ENCODE peak calls at places on chromosomes 13 and 19, in six cellular contexts. R, K, P, I, S and U are unnamed samples.

GRCh38 chr19:7554990-7555864 is 19.7 kb downstream of the PNPLA6 start:
- DNase-seq in R (no peak), K (no peak), P (no peak), I (no peak), S (peak), U (no peak)

GRCh38 chr13:107138468-107138867 is 570.5 kb upstream of the ARGLU1 start:
- DNase-seq in R (no peak), K (no peak), P (peak), I (no peak), S (no peak), U (no peak)

GRCh38 chr13:36763322-36763721 is 55.7 kb upstream of the RFXAP start:
- DNase-seq in R (no peak), K (no peak), P (peak), I (peak), S (no peak), U (no peak)

GRCh38 chr13:64527561-64527960 is 2702.6 kb downstream of the PCDH9 start:
- DNase-seq in R (no peak), K (no peak), P (no peak), I (no peak), S (no peak), U (no peak)

GRCh38 chr13:23905766-23906165 is 8.5 kb upstream of the C1QTNF9B start:
- DNase-seq in R (no peak), K (no peak), P (no peak), I (no peak), S (no peak), U (no peak)

GRCh38 chr19:2511991-2512390 is 36.1 kb downstream of the GADD45B start:
- DNase-seq in R (no peak), K (no peak), P (no peak), I (no peak), S (no peak), U (no peak)

GRCh38 chr13:90448466-90449037 is 898.9 kb upstream of the MIR17HG start:
- DNase-seq in R (no peak), K (no peak), P (no peak), I (peak), S (no peak), U (no peak)

GRCh38 chr19:46727036-46727501 is 10.2 kb upstream of the PRKD2 start:
- DNase-seq in R (no peak), K (no peak), P (no peak), I (no peak), S (no peak), U (no peak)

GRCh38 chr19:17061691-17062090 is 13.6 kb downstream of the HAUS8 start:
- DNase-seq in R (peak), K (no peak), P (no peak), I (no peak), S (peak), U (no peak)

GRCh38 chr13:110000534-110001345 is 214.4 kb upstream of the IRS2 start:
- DNase-seq in R (no peak), K (no peak), P (no peak), I (no peak), S (no peak), U (no peak)

GRCh38 chr19:53951436-53951835 is 11.3 kb upstream of the CACNG8 start:
- DNase-seq in R (no peak), K (no peak), P (peak), I (no peak), S (no peak), U (no peak)

GRCh38 chr19:41711376-41712261 is 3.2 kb downstream of the CEACAM5 start:
- DNase-seq in R (peak), K (no peak), P (no peak), I (peak), S (peak), U (no peak)

GRCh38 chr19:48795855-48796142 is 15.0 kb downstream of the BCAT2 start:
- DNase-seq in R (no peak), K (no peak), P (no peak), I (no peak), S (peak), U (no peak)

GRCh38 chr13:114339779-114340534 is 25.7 kb downstream of the CHAMP1 start:
- DNase-seq in R (no peak), K (peak), P (peak), I (peak), S (peak), U (peak)

GRCh38 chr19:1230585-1231489 is 7.0 kb downstream of the CBARP start:
- DNase-seq in R (no peak), K (no peak), P (no peak), I (no peak), S (no peak), U (no peak)

GRCh38 chr19:1247747-1248453 is 483 bp upstream of the MIDN start:
- DNase-seq in R (peak), K (peak), P (peak), I (peak), S (peak), U (peak)

GRCh38 chr13:33105387-33106005 is 89.3 kb downstream of the KL start:
- DNase-seq in R (no peak), K (no peak), P (no peak), I (no peak), S (no peak), U (no peak)

GRCh38 chr13:42580644-42581043 is 6.7 kb downstream of the TNFSF11 start:
- DNase-seq in R (no peak), K (no peak), P (no peak), I (no peak), S (no peak), U (peak)

GRCh38 chr13:85266771-85267170 is 532.4 kb downstream of the SLITRK6 start:
- DNase-seq in R (no peak), K (no peak), P (no peak), I (no peak), S (no peak), U (no peak)

GRCh38 chr19:12792048-12792852 is 964 bp downstream of the JUNB start:
- DNase-seq in R (peak), K (peak), P (peak), I (peak), S (peak), U (peak)

GRCh38 chr19:8499048-8499833 is 3.2 kb downstream of the PRAM1 start:
- DNase-seq in R (no peak), K (no peak), P (no peak), I (no peak), S (no peak), U (no peak)